ENCODE peak calls at places on chromosomes 6 and 20, in six cellular contexts. A is CD8-positive, alpha-beta T cell; L is heart right ventricle; V is aorta; U is CD4-positive, CD25-positive, alpha-beta regulatory T cell; X is hepatocyte. E is an unnamed sample.

GRCh38 chr6:131368077-131368911 is 204.7 kb upstream of the ARG1 start:
- DNase-seq in A (no peak), L (peak; percentile 33), V (peak; percentile 67), U (no peak), X (peak; percentile 28), E (no peak)

GRCh38 chr6:27630727-27631613 is 158.1 kb upstream of the ZNF184 start:
- DNase-seq in A (no peak), L (no peak), V (no peak), U (no peak), X (peak; percentile 84), E (no peak)

GRCh38 chr20:48938670-48939069 is 17.2 kb downstream of the ARFGEF2 start:
- DNase-seq in A (no peak), L (no peak), V (no peak), U (no peak), X (no peak), E (no peak)

GRCh38 chr20:6142348-6142993 is 19.6 kb upstream of the FERMT1 start:
- DNase-seq in A (peak; percentile 43), L (peak; percentile 49), V (no peak), U (peak; percentile 24), X (peak; percentile 82), E (peak; percentile 17)

GRCh38 chr6:72619883-72620696 is 1.8 kb upstream of the KCNQ5 start:
- DNase-seq in A (peak; percentile 64), L (no peak), V (peak; percentile 67), U (peak; percentile 52), X (peak; percentile 34), E (peak; percentile 47)

GRCh38 chr6:85637579-85637978 is 5.1 kb downstream of the SYNCRIP start:
- DNase-seq in A (no peak), L (no peak), V (no peak), U (no peak), X (no peak), E (no peak)

GRCh38 chr20:61055642-61056041 is 196.4 kb upstream of the CDH4 start:
- DNase-seq in A (no peak), L (no peak), V (no peak), U (no peak), X (no peak), E (no peak)

GRCh38 chr6:31979238-31979898 is 2.5 kb upstream of the C4A start:
- DNase-seq in A (no peak), L (no peak), V (peak; percentile 5), U (no peak), X (no peak), E (no peak)

GRCh38 chr6:83198486-83199172 is 5.5 kb downstream of the RWDD2A start:
- DNase-seq in A (no peak), L (no peak), V (no peak), U (no peak), X (no peak), E (no peak)

GRCh38 chr20:16241911-16242310 is 331.3 kb downstream of the KIF16B start:
- DNase-seq in A (no peak), L (no peak), V (no peak), U (no peak), X (peak; percentile 33), E (no peak)

GRCh38 chr6:25173951-25174474 is 105.2 kb upstream of the CARMIL1 start:
- DNase-seq in A (no peak), L (no peak), V (no peak), U (no peak), X (peak; percentile 68), E (no peak)

GRCh38 chr20:5168582-5169396 is 42.0 kb downstream of the CDS2 start:
- DNase-seq in A (no peak), L (peak; percentile 56), V (no peak), U (no peak), X (peak; percentile 52), E (no peak)

GRCh38 chr6:169800668-169801395 is 49.4 kb downstream of the ERMARD start:
- DNase-seq in A (no peak), L (no peak), V (no peak), U (no peak), X (peak; percentile 83), E (no peak)

GRCh38 chr6:11042750-11043551 is 1.2 kb downstream of the ELOVL2 start:
- DNase-seq in A (no peak), L (peak; percentile 23), V (no peak), U (peak; percentile 4), X (no peak), E (no peak)

GRCh38 chr6:37600287-37600916 is 97.3 kb downstream of the MDGA1 start:
- DNase-seq in A (no peak), L (no peak), V (no peak), U (no peak), X (no peak), E (no peak)

GRCh38 chr6:15615837-15616236 is 47.0 kb downstream of the DTNBP1 start:
- DNase-seq in A (no peak), L (no peak), V (no peak), U (no peak), X (peak; percentile 52), E (no peak)

GRCh38 chr6:41258196-41258493 is 28.3 kb downstream of the TREM1 start:
- DNase-seq in A (no peak), L (no peak), V (no peak), U (no peak), X (no peak), E (no peak)

GRCh38 chr6:24126586-24127192 is 674 bp downstream of the NRSN1 start:
- DNase-seq in A (no peak), L (peak; percentile 28), V (no peak), U (peak; percentile 3), X (peak; percentile 84), E (peak; percentile 1)

GRCh38 chr6:36377594-36377993 is 9.9 kb downstream of the ETV7 start:
- DNase-seq in A (no peak), L (no peak), V (no peak), U (no peak), X (no peak), E (no peak)

GRCh38 chr20:62977613-62978558 is 25.4 kb downstream of the SLC17A9 start:
- DNase-seq in A (peak; percentile 88), L (no peak), V (no peak), U (peak; percentile 78), X (no peak), E (peak; percentile 83)

GRCh38 chr20:33239418-33239817 is 3.6 kb downstream of the BPIFA1 start:
- DNase-seq in A (no peak), L (no peak), V (no peak), U (no peak), X (no peak), E (no peak)

GRCh38 chr20:21301940-21302644 is 1.0 kb upstream of the XRN2 start:
- DNase-seq in A (no peak), L (no peak), V (no peak), U (no peak), X (no peak), E (no peak)

GRCh38 chr6:35391240-35391968 is 49.0 kb downstream of the PPARD start:
- DNase-seq in A (peak; percentile 17), L (no peak), V (peak; percentile 10), U (no peak), X (no peak), E (no peak)

GRCh38 chr6:149037026-149037734 is 280.3 kb upstream of the TAB2 start:
- DNase-seq in A (no peak), L (no peak), V (no peak), U (no peak), X (peak; percentile 60), E (no peak)

GRCh38 chr20:460707-461106 is 1.6 kb downstream of the TBC1D20 start:
- DNase-seq in A (no peak), L (no peak), V (no peak), U (no peak), X (no peak), E (no peak)

GRCh38 chr20:11229772-11230171 is 556.0 kb upstream of the JAG1 start:
- DNase-seq in A (no peak), L (peak; percentile 54), V (peak; percentile 81), U (no peak), X (peak; percentile 31), E (no peak)

GRCh38 chr6:32979720-32980487 is 11.5 kb downstream of the BRD2 start:
- DNase-seq in A (no peak), L (no peak), V (no peak), U (no peak), X (no peak), E (no peak)
- H3K4me1 ChIP-seq in A (peaks cover 33% of the 10 kb centered on the region), L (peaks cover 41% of the 10 kb centered on the region), V (no peaks in the 10 kb centered on the region), U (peaks cover 32% of the 10 kb centered on the region), X (peaks cover 61% of the 10 kb centered on the region), E (peaks cover 46% of the 10 kb centered on the region)

DNA sequence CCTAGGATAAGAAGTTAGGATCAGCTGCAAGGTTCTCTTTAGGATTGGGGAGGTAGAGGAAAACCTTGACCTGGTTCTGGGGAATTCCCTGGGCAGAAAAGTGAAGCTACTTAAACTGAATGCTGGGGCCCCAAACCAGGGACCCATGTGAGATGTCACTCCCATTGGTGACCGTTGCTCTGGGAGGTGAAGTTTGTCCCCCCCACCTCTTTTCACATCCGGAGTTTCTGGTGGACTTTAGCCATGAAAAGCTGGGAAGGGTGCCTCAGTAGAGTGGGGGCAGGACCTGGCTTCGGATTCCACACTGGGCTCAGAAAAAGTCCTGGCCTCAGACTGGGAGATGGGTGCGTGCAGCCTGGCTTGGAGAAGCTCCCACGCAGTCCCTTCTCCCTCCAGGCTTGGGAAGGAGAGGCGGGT is 13.2 kb downstream of the TJAP1 start:
- DNase-seq in A (no peak), L (no peak), V (no peak), U (no peak), X (no peak), E (no peak)
- H3K4me1 ChIP-seq in A (peaks cover 10% of the 10 kb centered on the region), L (peaks cover 10% of the 10 kb centered on the region), V (no peaks in the 10 kb centered on the region), U (peaks cover 19% of the 10 kb centered on the region), X (peaks cover 32% of the 10 kb centered on the region), E (peaks cover 18% of the 10 kb centered on the region)

DNA sequence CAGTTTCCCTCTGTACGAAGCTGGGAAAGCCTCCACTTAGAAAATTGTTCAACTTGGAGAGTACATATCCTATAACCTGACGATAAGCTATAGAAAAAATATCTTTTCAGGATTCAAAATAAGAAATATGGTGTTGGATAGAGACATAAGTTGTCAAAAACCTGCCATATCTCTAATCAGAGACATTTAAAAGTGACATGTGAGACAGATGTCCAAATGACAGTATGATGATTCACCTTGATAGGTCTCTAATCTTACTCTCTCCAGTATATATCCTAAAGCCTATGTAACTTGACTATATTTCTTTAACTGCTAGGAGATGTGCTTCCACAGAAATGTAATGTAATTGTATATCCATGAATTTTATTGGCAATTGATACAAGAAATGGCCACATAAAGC is 932.4 kb upstream of the MAN1A1 start:
- DNase-seq in A (no peak), L (no peak), V (no peak), U (no peak), X (no peak), E (no peak)
- H3K4me1 ChIP-seq in A (no peaks in the 10 kb centered on the region), L (no peaks in the 10 kb centered on the region), V (no peaks in the 10 kb centered on the region), U (no peaks in the 10 kb centered on the region), X (no peaks in the 10 kb centered on the region), E (no peaks in the 10 kb centered on the region)

DNA sequence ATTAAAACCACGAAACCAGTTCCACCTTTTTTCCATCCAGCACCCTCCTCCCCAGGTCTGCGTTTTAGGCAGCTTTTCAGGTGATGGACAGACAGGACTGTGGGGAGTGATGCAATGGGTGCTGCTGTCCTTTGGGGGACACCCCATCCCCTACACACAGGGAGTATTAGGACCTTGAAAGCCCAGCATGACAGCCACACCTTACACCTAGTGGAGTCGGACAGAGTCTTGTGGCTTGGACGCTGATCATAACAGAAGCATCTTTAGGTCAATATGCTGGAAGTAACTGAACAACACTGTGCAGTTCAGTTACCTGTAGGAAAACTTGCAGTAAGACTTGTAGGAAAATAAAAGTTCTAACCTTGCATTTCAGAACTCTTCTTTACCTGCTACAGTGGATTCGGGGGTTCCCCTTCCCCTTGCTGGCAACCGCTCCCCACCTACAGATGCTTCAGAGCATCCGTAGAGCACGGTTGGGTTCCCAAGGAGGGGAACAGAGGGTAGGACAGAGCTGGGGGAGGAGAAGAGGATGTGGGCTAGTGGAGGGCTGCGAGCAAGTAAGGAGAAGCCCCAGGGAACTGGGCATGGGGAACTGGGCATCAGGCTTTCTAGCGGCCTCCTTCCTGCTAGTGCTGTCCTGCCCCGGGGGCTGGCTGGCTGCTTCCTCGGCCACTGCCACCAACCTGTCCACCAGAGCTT is 31.7 kb downstream of the PLEKHG1 start:
- DNase-seq in A (no peak), L (no peak), V (no peak), U (no peak), X (no peak), E (no peak)
- H3K4me1 ChIP-seq in A (no peaks in the 10 kb centered on the region), L (peaks cover 12% of the 10 kb centered on the region), V (no peaks in the 10 kb centered on the region), U (peaks cover 28% of the 10 kb centered on the region), X (peaks cover 48% of the 10 kb centered on the region), E (peaks cover 5% of the 10 kb centered on the region)